ENCODE peak calls at places on chromosome 22, in eight cellular contexts. O is kidney, F is PC-3, M is GM12865, Q is upper lobe of right lung, Y is RWPE2, T is HFFc6, Z is GM13977. G is an unnamed sample.

GRCh38 chr22:46897246-46897623 is 134.8 kb downstream of the TBC1D22A start:
- DNase-seq in O (peak), F (peak), M (no peak), Q (no peak), Y (no peak), T (no peak), Z (no peak), G (peak)

GRCh38 chr22:30876221-30876751 is 92.3 kb downstream of the MORC2 start:
- DNase-seq in O (peak), F (no peak), M (no peak), Q (peak), Y (no peak), T (no peak), Z (no peak), G (no peak)

GRCh38 chr22:36846949-36847348 is 13.9 kb upstream of the NCF4 start:
- DNase-seq in O (no peak), F (no peak), M (no peak), Q (peak), Y (no peak), T (no peak), Z (no peak), G (no peak)

GRCh38 chr22:20425821-20426615 is 11.6 kb downstream of the SCARF2 start:
- DNase-seq in O (peak), F (no peak), M (no peak), Q (no peak), Y (no peak), T (no peak), Z (no peak), G (peak)

GRCh38 chr22:11629661-11630385 is 3898.2 kb upstream of the OR11H1 start:
- DNase-seq in O (peak), F (no peak), M (no peak), Q (peak), Y (peak), T (no peak), Z (peak), G (no peak)

GRCh38 chr22:27512283-27512761 is 289.2 kb downstream of the MN1 start:
- DNase-seq in O (no peak), F (peak), M (no peak), Q (no peak), Y (peak), T (peak), Z (no peak), G (peak)

GRCh38 chr22:37270928-37271650 is 11.2 kb upstream of the CYTH4 start:
- DNase-seq in O (no peak), F (no peak), M (no peak), Q (no peak), Y (no peak), T (no peak), Z (no peak), G (no peak)

GRCh38 chr22:38298312-38299000 is 18.8 kb downstream of the CSNK1E start:
- DNase-seq in O (no peak), F (peak), M (peak), Q (no peak), Y (peak), T (peak), Z (peak), G (peak)

GRCh38 chr22:46934746-46935491 is 172.5 kb downstream of the TBC1D22A start:
- DNase-seq in O (no peak), F (peak), M (peak), Q (no peak), Y (no peak), T (peak), Z (peak), G (peak)

GRCh38 chr22:30868663-30869385 is 99.8 kb downstream of the MORC2 start:
- DNase-seq in O (peak), F (no peak), M (no peak), Q (peak), Y (no peak), T (no peak), Z (no peak), G (peak)

GRCh38 chr22:49271831-49272230 is 555.8 kb downstream of the BRD1 start:
- DNase-seq in O (no peak), F (no peak), M (no peak), Q (no peak), Y (no peak), T (no peak), Z (no peak), G (no peak)

GRCh38 chr22:24697671-24698082 is 76.8 kb downstream of the PIWIL3 start:
- DNase-seq in O (peak), F (no peak), M (no peak), Q (peak), Y (no peak), T (no peak), Z (no peak), G (no peak)

GRCh38 chr22:30889268-30889995 is 79.1 kb downstream of the MORC2 start:
- DNase-seq in O (peak), F (no peak), M (no peak), Q (peak), Y (no peak), T (no peak), Z (no peak), G (no peak)

GRCh38 chr22:43897751-43898261 is 6.0 kb upstream of the PNPLA5 start:
- DNase-seq in O (no peak), F (peak), M (no peak), Q (no peak), Y (no peak), T (peak), Z (no peak), G (no peak)

GRCh38 chr22:25406510-25407210 is 157.8 kb upstream of the GRK3 start:
- DNase-seq in O (peak), F (no peak), M (no peak), Q (peak), Y (no peak), T (no peak), Z (peak), G (no peak)

GRCh38 chr22:31229402-31230140 is 17.5 kb downstream of the LIMK2 start:
- DNase-seq in O (no peak), F (no peak), M (peak), Q (no peak), Y (no peak), T (no peak), Z (no peak), G (no peak)

GRCh38 chr22:24430431-24431308 is 3.3 kb downstream of the ADORA2A start:
- DNase-seq in O (peak), F (no peak), M (no peak), Q (peak), Y (no peak), T (no peak), Z (no peak), G (no peak)

GRCh38 chr22:44423556-44423955 is 74.5 kb downstream of the RTL6 start:
- DNase-seq in O (peak), F (no peak), M (no peak), Q (peak), Y (no peak), T (no peak), Z (no peak), G (no peak)

GRCh38 chr22:41951898-41952474 is at the start of gene SMIM45:
- DNase-seq in O (no peak), F (no peak), M (no peak), Q (no peak), Y (no peak), T (no peak), Z (no peak), G (no peak)
- TF ChIP-seq CTCF in O (no peak), F (no peak), M (no peak), Q (no peak), Y (no peak), T (peak), Z (no peak), G (no peak)

DNA sequence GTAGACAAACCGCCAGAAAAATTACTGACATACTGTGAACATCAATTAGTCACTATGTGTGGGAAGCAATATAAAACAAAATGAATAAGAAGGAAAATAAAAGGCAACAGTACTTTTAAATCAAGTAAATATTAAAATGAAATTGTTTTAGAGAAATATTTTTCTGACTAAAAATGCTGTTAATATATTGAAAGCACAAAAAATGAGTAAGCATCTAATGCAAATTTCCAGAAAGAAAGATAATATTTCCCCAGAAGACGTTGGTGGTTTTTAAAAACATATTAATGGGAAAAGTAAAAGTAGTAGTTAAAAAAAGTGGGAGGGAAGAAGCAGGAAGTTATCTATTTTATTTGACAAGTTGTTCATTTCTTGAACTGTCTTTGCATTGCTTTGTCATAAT is 16.5 kb downstream of the XKR3 start:
- DNase-seq in O (no peak), F (no peak), M (no peak), Q (no peak), Y (no peak), T (no peak), Z (no peak), G (no peak)
- TF ChIP-seq CTCF in O (no peak), F (no peak), M (no peak), Q (no peak), Y (no peak), T (no peak), Z (no peak), G (no peak)

DNA sequence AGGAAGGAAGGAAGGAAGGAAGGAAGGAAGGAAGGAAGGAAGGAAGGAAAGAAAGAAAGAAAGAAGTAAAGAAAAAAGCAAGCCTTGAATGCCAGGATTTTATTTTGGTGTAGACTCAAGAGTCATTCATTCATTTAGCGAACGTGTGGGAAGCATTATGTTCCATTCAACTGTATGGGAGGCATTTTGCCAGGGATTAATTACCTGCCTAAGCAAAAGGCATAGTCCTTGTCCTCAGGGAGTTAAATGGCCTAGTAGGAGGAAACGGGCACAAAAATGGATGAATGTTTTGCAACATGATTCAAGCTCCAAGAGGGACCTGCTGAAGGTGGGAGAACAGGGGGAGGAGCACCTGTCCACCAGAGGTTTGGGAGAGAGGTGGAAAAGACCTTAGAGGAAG is 16.2 kb upstream of the ZNRF3 start:
- DNase-seq in O (no peak), F (no peak), M (no peak), Q (no peak), Y (no peak), T (no peak), Z (no peak), G (no peak)
- TF ChIP-seq CTCF in O (no peak), F (no peak), M (no peak), Q (no peak), Y (no peak), T (no peak), Z (no peak), G (no peak)

DNA sequence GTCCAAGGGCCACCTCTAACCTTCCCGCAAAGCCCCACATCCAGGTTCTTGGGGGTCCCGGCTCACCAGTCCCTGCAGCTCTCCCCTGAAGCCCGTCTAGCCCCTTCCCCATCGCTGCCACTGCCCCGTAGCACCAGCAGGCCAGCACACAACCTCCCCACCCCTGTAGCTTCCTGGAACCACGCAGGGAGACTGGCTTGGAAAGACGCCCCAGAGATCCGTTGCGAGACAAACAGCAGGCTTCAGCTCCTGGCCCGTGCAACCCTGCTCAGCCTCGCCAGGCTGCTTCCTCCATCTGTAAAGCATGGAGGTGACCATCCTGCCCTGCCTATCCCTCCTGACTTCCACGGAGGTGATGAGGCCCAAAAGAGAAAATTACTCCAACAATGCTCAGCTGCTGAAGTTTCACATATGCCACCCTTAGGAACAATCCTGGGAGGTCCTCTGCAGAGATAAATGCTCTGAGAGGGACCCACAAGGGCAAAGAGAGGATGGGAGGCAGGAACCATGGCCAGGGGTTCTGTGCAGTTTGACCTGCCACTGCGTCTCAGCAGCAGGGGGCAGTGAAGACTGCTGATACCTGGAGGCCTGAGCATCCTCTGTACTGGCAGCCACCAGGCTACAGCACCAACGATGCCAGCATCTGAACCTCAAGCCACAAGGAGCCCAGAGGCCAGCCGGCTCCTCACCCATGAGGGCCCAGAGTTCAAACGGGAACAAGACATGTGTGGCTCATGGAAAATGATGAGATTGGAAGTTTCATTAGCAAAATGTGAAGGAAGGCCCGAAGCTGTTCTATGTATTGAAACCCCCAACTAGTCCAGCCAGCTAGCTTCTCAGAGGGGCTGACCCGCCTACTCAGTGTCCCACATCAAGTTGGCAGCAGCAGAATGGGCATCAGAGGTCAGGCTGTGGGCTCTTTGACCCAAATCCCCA is 16.1 kb downstream of the DGCR2 start:
- DNase-seq in O (no peak), F (peak), M (peak), Q (peak), Y (no peak), T (no peak), Z (no peak), G (peak)
- TF ChIP-seq CTCF in O (no peak), F (peak), M (peak), Q (peak), Y (no peak), T (peak), Z (peak), G (peak)